ENCODE peak calls at places on chromosomes 6 and 20, in nine cellular contexts. One of them, this sample, is unnamed.
A peak's percentile ranks its signal among the peaks of the same experiment; 100 is the strongest.

GRCh38 chr6:158780963-158781691 is 38.0 kb downstream of the EZR start:
- DNase-seq in left ventricle myocardium inferior: no peak
- DNase-seq in cardiac muscle cell: no peak
- DNase-seq in tibial nerve: no peak
- DNase-seq in HCT116: no peak
- DNase-seq in A549: no peak
- DNase-seq in astrocyte: no peak
- DNase-seq in adrenal gland: peak; percentile 11
- DNase-seq in gastrocnemius medialis: no peak
- DNase-seq in this sample: peak; percentile 67

GRCh38 chr6:127119361-127120108 is 1.1 kb downstream of the RSPO3 start:
- DNase-seq in A549: peak; percentile 5
- DNase-seq in astrocyte: no peak
- DNase-seq in HCT116: no peak
- DNase-seq in tibial nerve: no peak
- DNase-seq in cardiac muscle cell: no peak
- DNase-seq in left ventricle myocardium inferior: no peak
- DNase-seq in adrenal gland: no peak
- DNase-seq in gastrocnemius medialis: no peak
- DNase-seq in this sample: no peak

GRCh38 chr6:113642390-113642713 is 214.8 kb upstream of the MARCKS start:
- DNase-seq in tibial nerve: no peak
- DNase-seq in HCT116: no peak
- DNase-seq in cardiac muscle cell: no peak
- DNase-seq in astrocyte: no peak
- DNase-seq in adrenal gland: no peak
- DNase-seq in left ventricle myocardium inferior: no peak
- DNase-seq in gastrocnemius medialis: no peak
- DNase-seq in A549: no peak
- DNase-seq in this sample: no peak

GRCh38 chr20:56380375-56380774 is 11.6 kb downstream of the AURKA start:
- DNase-seq in left ventricle myocardium inferior: no peak
- DNase-seq in A549: no peak
- DNase-seq in adrenal gland: no peak
- DNase-seq in gastrocnemius medialis: no peak
- DNase-seq in cardiac muscle cell: peak; percentile 82
- DNase-seq in HCT116: no peak
- DNase-seq in astrocyte: peak; percentile 87
- DNase-seq in tibial nerve: no peak
- DNase-seq in this sample: no peak

GRCh38 chr20:58051367-58051766 is 177.1 kb downstream of the ANKRD60 start:
- DNase-seq in adrenal gland: no peak
- DNase-seq in A549: no peak
- DNase-seq in tibial nerve: no peak
- DNase-seq in left ventricle myocardium inferior: no peak
- DNase-seq in HCT116: no peak
- DNase-seq in cardiac muscle cell: no peak
- DNase-seq in astrocyte: no peak
- DNase-seq in gastrocnemius medialis: no peak
- DNase-seq in this sample: no peak

GRCh38 chr6:88165877-88166492 is at the start of gene CNR1:
- DNase-seq in HCT116: no peak
- DNase-seq in cardiac muscle cell: peak; percentile 52
- DNase-seq in A549: peak; percentile 3
- DNase-seq in astrocyte: peak; percentile 8
- DNase-seq in gastrocnemius medialis: peak; percentile 10
- DNase-seq in tibial nerve: peak; percentile 23
- DNase-seq in left ventricle myocardium inferior: peak; percentile 35
- DNase-seq in adrenal gland: peak; percentile 51
- DNase-seq in this sample: peak; percentile 79

GRCh38 chr6:56021943-56022342 is 146.6 kb upstream of the BMP5 start:
- DNase-seq in adrenal gland: no peak
- DNase-seq in tibial nerve: no peak
- DNase-seq in astrocyte: no peak
- DNase-seq in gastrocnemius medialis: no peak
- DNase-seq in HCT116: no peak
- DNase-seq in cardiac muscle cell: peak; percentile 18
- DNase-seq in left ventricle myocardium inferior: no peak
- DNase-seq in A549: no peak
- DNase-seq in this sample: no peak

GRCh38 chr6:131754088-131754487 is 43.3 kb upstream of the CTAGE9 start:
- DNase-seq in HCT116: no peak
- DNase-seq in adrenal gland: no peak
- DNase-seq in tibial nerve: no peak
- DNase-seq in left ventricle myocardium inferior: no peak
- DNase-seq in gastrocnemius medialis: no peak
- DNase-seq in cardiac muscle cell: no peak
- DNase-seq in A549: no peak
- DNase-seq in astrocyte: peak; percentile 74
- DNase-seq in this sample: no peak

GRCh38 chr6:132671295-132671694 is 12.3 kb upstream of the TAAR1 start:
- DNase-seq in adrenal gland: no peak
- DNase-seq in cardiac muscle cell: no peak
- DNase-seq in HCT116: no peak
- DNase-seq in tibial nerve: no peak
- DNase-seq in A549: no peak
- DNase-seq in gastrocnemius medialis: no peak
- DNase-seq in astrocyte: no peak
- DNase-seq in left ventricle myocardium inferior: no peak
- DNase-seq in this sample: no peak

GRCh38 chr20:45070932-45071632 is 29.8 kb downstream of the KCNS1 start:
- DNase-seq in gastrocnemius medialis: no peak
- DNase-seq in astrocyte: no peak
- DNase-seq in adrenal gland: peak; percentile 83
- DNase-seq in HCT116: no peak
- DNase-seq in A549: no peak
- DNase-seq in left ventricle myocardium inferior: no peak
- DNase-seq in tibial nerve: no peak
- DNase-seq in cardiac muscle cell: peak; percentile 69
- DNase-seq in this sample: no peak

DNA sequence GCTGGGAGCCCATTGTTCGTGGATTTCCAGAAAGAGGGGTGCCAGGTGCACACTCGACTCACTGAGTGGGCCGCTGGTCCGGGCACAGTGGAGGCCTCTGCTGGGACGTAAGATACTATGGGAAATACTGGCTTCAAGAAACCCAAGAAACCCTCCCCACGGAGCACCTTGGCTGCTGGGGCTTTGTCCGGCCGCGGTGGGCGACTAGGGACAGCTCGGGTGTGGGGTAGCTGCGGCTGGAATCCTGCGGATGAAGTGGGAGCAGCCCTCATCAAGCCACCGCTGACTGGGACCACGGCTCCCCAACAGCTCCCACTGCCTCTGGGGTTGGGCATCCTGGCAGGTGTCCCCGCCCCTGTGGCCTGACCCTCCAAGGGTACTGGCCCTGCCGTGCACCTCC is 69.5 kb upstream of the GATA5 start:
- DNase-seq in adrenal gland: no peak
- DNase-seq in left ventricle myocardium inferior: no peak
- DNase-seq in A549: no peak
- DNase-seq in cardiac muscle cell: no peak
- DNase-seq in HCT116: no peak
- DNase-seq in tibial nerve: no peak
- DNase-seq in astrocyte: no peak
- DNase-seq in gastrocnemius medialis: no peak
- DNase-seq in this sample: no peak
- TF ChIP-seq CTCF in adrenal gland: no peak
- TF ChIP-seq CTCF in left ventricle myocardium inferior: no peak
- TF ChIP-seq CTCF in A549: no peak
- TF ChIP-seq CTCF in cardiac muscle cell: no peak
- TF ChIP-seq CTCF in HCT116: no peak
- TF ChIP-seq CTCF in tibial nerve: no peak
- TF ChIP-seq CTCF in astrocyte: no peak
- TF ChIP-seq CTCF in gastrocnemius medialis: no peak
- TF ChIP-seq CTCF in this sample: no peak

GRCh38 chr20:64220420-64220819 is 35.1 kb upstream of the PCMTD2 start:
- DNase-seq in gastrocnemius medialis: no peak
- DNase-seq in astrocyte: no peak
- DNase-seq in adrenal gland: no peak
- DNase-seq in tibial nerve: no peak
- DNase-seq in left ventricle myocardium inferior: no peak
- DNase-seq in HCT116: no peak
- DNase-seq in cardiac muscle cell: no peak
- DNase-seq in A549: no peak
- DNase-seq in this sample: no peak

GRCh38 chr20:64219202-64219601 is 36.3 kb upstream of the PCMTD2 start:
- DNase-seq in cardiac muscle cell: no peak
- DNase-seq in astrocyte: no peak
- DNase-seq in A549: no peak
- DNase-seq in left ventricle myocardium inferior: no peak
- DNase-seq in adrenal gland: no peak
- DNase-seq in gastrocnemius medialis: no peak
- DNase-seq in HCT116: no peak
- DNase-seq in tibial nerve: no peak
- DNase-seq in this sample: no peak

GRCh38 chr20:64219730-64220129 is 35.8 kb upstream of the PCMTD2 start:
- DNase-seq in left ventricle myocardium inferior: no peak
- DNase-seq in astrocyte: no peak
- DNase-seq in cardiac muscle cell: no peak
- DNase-seq in tibial nerve: no peak
- DNase-seq in adrenal gland: no peak
- DNase-seq in gastrocnemius medialis: no peak
- DNase-seq in HCT116: no peak
- DNase-seq in A549: no peak
- DNase-seq in this sample: no peak

GRCh38 chr20:64222273-64222672 is 33.3 kb upstream of the PCMTD2 start:
- DNase-seq in cardiac muscle cell: no peak
- DNase-seq in gastrocnemius medialis: no peak
- DNase-seq in adrenal gland: peak; percentile 59
- DNase-seq in astrocyte: peak; percentile 25
- DNase-seq in HCT116: no peak
- DNase-seq in left ventricle myocardium inferior: no peak
- DNase-seq in tibial nerve: no peak
- DNase-seq in A549: no peak
- DNase-seq in this sample: no peak

GRCh38 chr20:64220891-64221527 is 34.5 kb upstream of the PCMTD2 start:
- DNase-seq in gastrocnemius medialis: no peak
- DNase-seq in adrenal gland: no peak
- DNase-seq in A549: no peak
- DNase-seq in tibial nerve: no peak
- DNase-seq in astrocyte: no peak
- DNase-seq in left ventricle myocardium inferior: no peak
- DNase-seq in HCT116: no peak
- DNase-seq in cardiac muscle cell: no peak
- DNase-seq in this sample: no peak
- H3K4me1 ChIP-seq in gastrocnemius medialis: peaks cover 22% of the 10 kb centered on the region
- H3K4me1 ChIP-seq in adrenal gland: peaks cover 36% of the 10 kb centered on the region
- H3K4me1 ChIP-seq in A549: no peaks in the 10 kb centered on the region
- H3K4me1 ChIP-seq in tibial nerve: peaks cover 6% of the 10 kb centered on the region
- H3K4me1 ChIP-seq in astrocyte: peaks cover 32% of the 10 kb centered on the region
- H3K4me1 ChIP-seq in left ventricle myocardium inferior: peaks cover 59% of the 10 kb centered on the region
- H3K4me1 ChIP-seq in HCT116: no peaks in the 10 kb centered on the region
- H3K4me1 ChIP-seq in cardiac muscle cell: peaks cover 26% of the 10 kb centered on the region
- H3K4me1 ChIP-seq in this sample: peaks cover 5% of the 10 kb centered on the region

GRCh38 chr6:2969549-2969948 is 1.8 kb downstream of the SERPINB6 start:
- DNase-seq in tibial nerve: no peak
- DNase-seq in cardiac muscle cell: no peak
- DNase-seq in left ventricle myocardium inferior: no peak
- DNase-seq in gastrocnemius medialis: no peak
- DNase-seq in astrocyte: no peak
- DNase-seq in A549: no peak
- DNase-seq in adrenal gland: peak; percentile 3
- DNase-seq in HCT116: no peak
- DNase-seq in this sample: no peak

GRCh38 chr6:2970034-2970685 is 1.2 kb downstream of the SERPINB6 start:
- DNase-seq in A549: no peak
- DNase-seq in cardiac muscle cell: peak; percentile 19
- DNase-seq in HCT116: no peak
- DNase-seq in gastrocnemius medialis: no peak
- DNase-seq in astrocyte: peak; percentile 51
- DNase-seq in left ventricle myocardium inferior: no peak
- DNase-seq in adrenal gland: peak; percentile 25
- DNase-seq in tibial nerve: no peak
- DNase-seq in this sample: no peak

GRCh38 chr6:2970753-2971419 is 481 bp downstream of the SERPINB6 start:
- DNase-seq in tibial nerve: peak; percentile 55
- DNase-seq in gastrocnemius medialis: peak; percentile 64
- DNase-seq in A549: peak; percentile 41
- DNase-seq in astrocyte: peak; percentile 42
- DNase-seq in left ventricle myocardium inferior: peak; percentile 84
- DNase-seq in HCT116: no peak
- DNase-seq in cardiac muscle cell: peak; percentile 59
- DNase-seq in adrenal gland: peak; percentile 76
- DNase-seq in this sample: peak; percentile 79

GRCh38 chr6:2973656-2974055 is 2.3 kb upstream of the SERPINB6 start:
- DNase-seq in adrenal gland: peak; percentile 4
- DNase-seq in tibial nerve: no peak
- DNase-seq in cardiac muscle cell: peak; percentile 31
- DNase-seq in gastrocnemius medialis: no peak
- DNase-seq in A549: no peak
- DNase-seq in astrocyte: no peak
- DNase-seq in left ventricle myocardium inferior: no peak
- DNase-seq in HCT116: no peak
- DNase-seq in this sample: no peak

GRCh38 chr6:2971420-2972218 is at the start of gene SERPINB6:
- DNase-seq in HCT116: no peak
- DNase-seq in cardiac muscle cell: peak; percentile 90
- DNase-seq in left ventricle myocardium inferior: peak; percentile 89
- DNase-seq in tibial nerve: peak; percentile 80
- DNase-seq in gastrocnemius medialis: peak; percentile 74
- DNase-seq in adrenal gland: peak; percentile 93
- DNase-seq in A549: peak; percentile 27
- DNase-seq in astrocyte: peak; percentile 62
- DNase-seq in this sample: peak; percentile 77
- TF ChIP-seq CTCF in HCT116: no peak
- TF ChIP-seq CTCF in cardiac muscle cell: no peak
- TF ChIP-seq CTCF in left ventricle myocardium inferior: no peak
- TF ChIP-seq CTCF in tibial nerve: no peak
- TF ChIP-seq CTCF in gastrocnemius medialis: no peak
- TF ChIP-seq CTCF in adrenal gland: peak; percentile 20
- TF ChIP-seq CTCF in A549: peak; percentile 9
- TF ChIP-seq CTCF in astrocyte: no peak
- TF ChIP-seq CTCF in this sample: no peak

GRCh38 chr6:169921227-169921626 is 169.8 kb downstream of the ERMARD start:
- DNase-seq in left ventricle myocardium inferior: no peak
- DNase-seq in astrocyte: no peak
- DNase-seq in cardiac muscle cell: no peak
- DNase-seq in HCT116: no peak
- DNase-seq in A549: no peak
- DNase-seq in gastrocnemius medialis: no peak
- DNase-seq in adrenal gland: peak; percentile 6
- DNase-seq in tibial nerve: no peak
- DNase-seq in this sample: no peak

GRCh38 chr6:169918239-169918953 is 167.0 kb downstream of the ERMARD start:
- DNase-seq in tibial nerve: no peak
- DNase-seq in gastrocnemius medialis: no peak
- DNase-seq in A549: no peak
- DNase-seq in HCT116: no peak
- DNase-seq in cardiac muscle cell: no peak
- DNase-seq in astrocyte: no peak
- DNase-seq in left ventricle myocardium inferior: no peak
- DNase-seq in adrenal gland: no peak
- DNase-seq in this sample: no peak

GRCh38 chr6:169918954-169919549 is 167.6 kb downstream of the ERMARD start:
- DNase-seq in adrenal gland: no peak
- DNase-seq in left ventricle myocardium inferior: no peak
- DNase-seq in tibial nerve: no peak
- DNase-seq in A549: no peak
- DNase-seq in astrocyte: no peak
- DNase-seq in gastrocnemius medialis: no peak
- DNase-seq in HCT116: no peak
- DNase-seq in cardiac muscle cell: no peak
- DNase-seq in this sample: no peak

GRCh38 chr6:169921853-169922779 is 170.7 kb downstream of the ERMARD start:
- DNase-seq in A549: no peak
- DNase-seq in gastrocnemius medialis: no peak
- DNase-seq in cardiac muscle cell: no peak
- DNase-seq in HCT116: no peak
- DNase-seq in adrenal gland: peak; percentile 8
- DNase-seq in left ventricle myocardium inferior: no peak
- DNase-seq in tibial nerve: no peak
- DNase-seq in astrocyte: no peak
- DNase-seq in this sample: no peak

GRCh38 chr6:169920359-169921020 is 169.1 kb downstream of the ERMARD start:
- DNase-seq in adrenal gland: peak; percentile 8
- DNase-seq in A549: no peak
- DNase-seq in HCT116: no peak
- DNase-seq in cardiac muscle cell: no peak
- DNase-seq in gastrocnemius medialis: no peak
- DNase-seq in tibial nerve: no peak
- DNase-seq in left ventricle myocardium inferior: no peak
- DNase-seq in astrocyte: no peak
- DNase-seq in this sample: no peak
- H3K4me1 ChIP-seq in adrenal gland: peaks cover 8% of the 10 kb centered on the region
- H3K4me1 ChIP-seq in A549: no peaks in the 10 kb centered on the region
- H3K4me1 ChIP-seq in HCT116: no peaks in the 10 kb centered on the region
- H3K4me1 ChIP-seq in cardiac muscle cell: no peaks in the 10 kb centered on the region
- H3K4me1 ChIP-seq in gastrocnemius medialis: no peaks in the 10 kb centered on the region
- H3K4me1 ChIP-seq in tibial nerve: no peaks in the 10 kb centered on the region
- H3K4me1 ChIP-seq in left ventricle myocardium inferior: peaks cover 13% of the 10 kb centered on the region
- H3K4me1 ChIP-seq in astrocyte: no peaks in the 10 kb centered on the region
- H3K4me1 ChIP-seq in this sample: peaks cover 18% of the 10 kb centered on the region